ENCODE peak calls at places on chromosomes 11 and 22, in seven cellular contexts. One of them, this sample, is unnamed.

GRCh38 chr11:107859459-107860239 is 1.1 kb upstream of the SLC35F2 start:
- DNase-seq in CD4-positive, alpha-beta memory T cell: peak
- DNase-seq in GM23248: peak
- DNase-seq in prostate gland: peak
- DNase-seq in GM12865: peak
- DNase-seq in pancreas: peak
- DNase-seq in dorsolateral prefrontal cortex: no peak
- DNase-seq in this sample: no peak

GRCh38 chr22:31247726-31248125 is 35.6 kb downstream of the LIMK2 start:
- DNase-seq in CD4-positive, alpha-beta memory T cell: no peak
- DNase-seq in dorsolateral prefrontal cortex: no peak
- DNase-seq in GM23248: no peak
- DNase-seq in GM12865: no peak
- DNase-seq in pancreas: no peak
- DNase-seq in prostate gland: no peak
- DNase-seq in this sample: no peak

GRCh38 chr22:32590556-32590955 is 115.9 kb downstream of the FBXO7 start:
- DNase-seq in prostate gland: no peak
- DNase-seq in pancreas: no peak
- DNase-seq in GM23248: peak
- DNase-seq in CD4-positive, alpha-beta memory T cell: no peak
- DNase-seq in GM12865: no peak
- DNase-seq in dorsolateral prefrontal cortex: no peak
- DNase-seq in this sample: peak

GRCh38 chr11:70806461-70807194 is 408.3 kb downstream of the CTTN start:
- DNase-seq in dorsolateral prefrontal cortex: no peak
- DNase-seq in GM23248: no peak
- DNase-seq in CD4-positive, alpha-beta memory T cell: no peak
- DNase-seq in prostate gland: no peak
- DNase-seq in pancreas: peak
- DNase-seq in GM12865: no peak
- DNase-seq in this sample: no peak

GRCh38 chr11:46333129-46333947 is 13.9 kb upstream of the DGKZ start:
- DNase-seq in prostate gland: no peak
- DNase-seq in pancreas: no peak
- DNase-seq in GM23248: peak
- DNase-seq in dorsolateral prefrontal cortex: no peak
- DNase-seq in GM12865: no peak
- DNase-seq in CD4-positive, alpha-beta memory T cell: peak
- DNase-seq in this sample: no peak

GRCh38 chr11:8807544-8808225 is 103.3 kb upstream of the AKIP1 start:
- DNase-seq in pancreas: no peak
- DNase-seq in GM23248: peak
- DNase-seq in CD4-positive, alpha-beta memory T cell: no peak
- DNase-seq in prostate gland: no peak
- DNase-seq in GM12865: no peak
- DNase-seq in dorsolateral prefrontal cortex: no peak
- DNase-seq in this sample: peak

GRCh38 chr11:68200639-68201038 is 12.5 kb downstream of the KMT5B start:
- DNase-seq in pancreas: no peak
- DNase-seq in GM12865: no peak
- DNase-seq in CD4-positive, alpha-beta memory T cell: no peak
- DNase-seq in GM23248: peak
- DNase-seq in dorsolateral prefrontal cortex: no peak
- DNase-seq in prostate gland: no peak
- DNase-seq in this sample: peak

GRCh38 chr22:37669586-37669985 is 5.8 kb upstream of the LGALS1 start:
- DNase-seq in pancreas: no peak
- DNase-seq in GM23248: peak
- DNase-seq in prostate gland: no peak
- DNase-seq in GM12865: no peak
- DNase-seq in CD4-positive, alpha-beta memory T cell: no peak
- DNase-seq in dorsolateral prefrontal cortex: no peak
- DNase-seq in this sample: no peak

GRCh38 chr11:121525376-121525775 is 72.6 kb upstream of the SORL1-AS1 start:
- DNase-seq in prostate gland: no peak
- DNase-seq in GM12865: no peak
- DNase-seq in dorsolateral prefrontal cortex: no peak
- DNase-seq in CD4-positive, alpha-beta memory T cell: no peak
- DNase-seq in pancreas: no peak
- DNase-seq in GM23248: no peak
- DNase-seq in this sample: no peak

GRCh38 chr22:30205281-30206115 is 41.1 kb downstream of the LIF start:
- DNase-seq in prostate gland: no peak
- DNase-seq in GM12865: no peak
- DNase-seq in GM23248: peak
- DNase-seq in CD4-positive, alpha-beta memory T cell: no peak
- DNase-seq in dorsolateral prefrontal cortex: no peak
- DNase-seq in pancreas: no peak
- DNase-seq in this sample: peak

GRCh38 chr22:43848366-43849171 is 13.7 kb downstream of the SULT4A1 start:
- DNase-seq in prostate gland: no peak
- DNase-seq in pancreas: no peak
- DNase-seq in GM23248: peak
- DNase-seq in dorsolateral prefrontal cortex: peak
- DNase-seq in CD4-positive, alpha-beta memory T cell: no peak
- DNase-seq in GM12865: peak
- DNase-seq in this sample: peak

GRCh38 chr11:122209619-122210377 is 93.8 kb upstream of the BLID start:
- DNase-seq in prostate gland: no peak
- DNase-seq in GM12865: no peak
- DNase-seq in dorsolateral prefrontal cortex: no peak
- DNase-seq in GM23248: peak
- DNase-seq in CD4-positive, alpha-beta memory T cell: no peak
- DNase-seq in pancreas: no peak
- DNase-seq in this sample: peak

GRCh38 chr22:16800358-16800757 is 24.9 kb downstream of the XKR3 start:
- DNase-seq in GM23248: no peak
- DNase-seq in pancreas: no peak
- DNase-seq in GM12865: no peak
- DNase-seq in prostate gland: no peak
- DNase-seq in dorsolateral prefrontal cortex: no peak
- DNase-seq in CD4-positive, alpha-beta memory T cell: no peak
- DNase-seq in this sample: no peak

GRCh38 chr11:62599909-62600308 is 1.8 kb downstream of the MTA2 start:
- DNase-seq in pancreas: no peak
- DNase-seq in CD4-positive, alpha-beta memory T cell: no peak
- DNase-seq in prostate gland: peak
- DNase-seq in dorsolateral prefrontal cortex: no peak
- DNase-seq in GM12865: peak
- DNase-seq in GM23248: no peak
- DNase-seq in this sample: no peak

GRCh38 chr22:26330971-26331625 is 98.0 kb upstream of the ASPHD2 start:
- DNase-seq in prostate gland: peak
- DNase-seq in GM12865: peak
- DNase-seq in dorsolateral prefrontal cortex: peak
- DNase-seq in CD4-positive, alpha-beta memory T cell: peak
- DNase-seq in pancreas: no peak
- DNase-seq in GM23248: peak
- DNase-seq in this sample: peak

GRCh38 chr11:70568504-70569172 is 170.3 kb downstream of the CTTN start:
- DNase-seq in GM23248: peak
- DNase-seq in prostate gland: peak
- DNase-seq in GM12865: no peak
- DNase-seq in dorsolateral prefrontal cortex: peak
- DNase-seq in pancreas: no peak
- DNase-seq in CD4-positive, alpha-beta memory T cell: no peak
- DNase-seq in this sample: peak

GRCh38 chr11:100719809-100720221 is 32.7 kb downstream of the ARHGAP42 start:
- DNase-seq in prostate gland: peak
- DNase-seq in GM23248: peak
- DNase-seq in pancreas: no peak
- DNase-seq in dorsolateral prefrontal cortex: no peak
- DNase-seq in GM12865: no peak
- DNase-seq in CD4-positive, alpha-beta memory T cell: no peak
- DNase-seq in this sample: peak
- H3K4me3 ChIP-seq in prostate gland: no peak
- H3K4me3 ChIP-seq in GM23248: no peak
- H3K4me3 ChIP-seq in pancreas: no peak
- H3K4me3 ChIP-seq in dorsolateral prefrontal cortex: no peak
- H3K4me3 ChIP-seq in GM12865: no peak
- H3K4me3 ChIP-seq in CD4-positive, alpha-beta memory T cell: no peak
- H3K4me3 ChIP-seq in this sample: no peak

GRCh38 chr11:124738713-124739478 is 846 bp upstream of the NRGN start:
- DNase-seq in GM12865: no peak
- DNase-seq in prostate gland: no peak
- DNase-seq in dorsolateral prefrontal cortex: no peak
- DNase-seq in CD4-positive, alpha-beta memory T cell: peak
- DNase-seq in GM23248: no peak
- DNase-seq in pancreas: no peak
- DNase-seq in this sample: no peak
- H3K4me3 ChIP-seq in GM12865: no peak
- H3K4me3 ChIP-seq in prostate gland: no peak
- H3K4me3 ChIP-seq in dorsolateral prefrontal cortex: peak
- H3K4me3 ChIP-seq in CD4-positive, alpha-beta memory T cell: no peak
- H3K4me3 ChIP-seq in GM23248: peak
- H3K4me3 ChIP-seq in pancreas: peak
- H3K4me3 ChIP-seq in this sample: peak

GRCh38 chr11:2513441-2513840 is 68.6 kb downstream of the KCNQ1 start:
- DNase-seq in GM12865: no peak
- DNase-seq in CD4-positive, alpha-beta memory T cell: no peak
- DNase-seq in GM23248: no peak
- DNase-seq in dorsolateral prefrontal cortex: no peak
- DNase-seq in pancreas: peak
- DNase-seq in prostate gland: no peak
- DNase-seq in this sample: no peak
- H3K4me3 ChIP-seq in GM12865: no peak
- H3K4me3 ChIP-seq in CD4-positive, alpha-beta memory T cell: no peak
- H3K4me3 ChIP-seq in GM23248: no peak
- H3K4me3 ChIP-seq in dorsolateral prefrontal cortex: no peak
- H3K4me3 ChIP-seq in pancreas: no peak
- H3K4me3 ChIP-seq in prostate gland: no peak
- H3K4me3 ChIP-seq in this sample: no peak

DNA sequence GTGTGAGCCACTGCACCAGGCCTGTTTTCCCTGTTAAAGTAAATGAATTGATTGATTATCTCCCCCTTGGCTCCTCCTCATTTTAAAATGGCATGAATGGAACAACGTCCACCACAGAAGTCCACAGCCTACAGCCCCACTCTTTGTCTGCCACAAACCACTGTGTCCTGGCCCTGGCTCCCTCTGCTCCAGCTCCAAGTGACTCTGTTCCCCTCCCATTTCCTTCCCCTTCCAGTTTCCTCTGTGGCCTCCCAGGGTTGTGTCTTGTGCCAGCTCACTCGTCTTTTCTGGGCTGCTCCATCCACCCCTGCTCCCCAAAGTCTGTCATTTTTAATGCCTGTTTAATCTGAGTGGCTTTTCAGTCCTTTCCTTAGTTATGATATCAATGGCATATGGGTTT is 52.4 kb upstream of the CD5 start:
- DNase-seq in GM12865: no peak
- DNase-seq in CD4-positive, alpha-beta memory T cell: no peak
- DNase-seq in dorsolateral prefrontal cortex: no peak
- DNase-seq in GM23248: no peak
- DNase-seq in prostate gland: no peak
- DNase-seq in pancreas: no peak
- DNase-seq in this sample: no peak
- H3K4me3 ChIP-seq in GM12865: no peak
- H3K4me3 ChIP-seq in CD4-positive, alpha-beta memory T cell: no peak
- H3K4me3 ChIP-seq in dorsolateral prefrontal cortex: no peak
- H3K4me3 ChIP-seq in GM23248: no peak
- H3K4me3 ChIP-seq in prostate gland: no peak
- H3K4me3 ChIP-seq in pancreas: no peak
- H3K4me3 ChIP-seq in this sample: no peak

DNA sequence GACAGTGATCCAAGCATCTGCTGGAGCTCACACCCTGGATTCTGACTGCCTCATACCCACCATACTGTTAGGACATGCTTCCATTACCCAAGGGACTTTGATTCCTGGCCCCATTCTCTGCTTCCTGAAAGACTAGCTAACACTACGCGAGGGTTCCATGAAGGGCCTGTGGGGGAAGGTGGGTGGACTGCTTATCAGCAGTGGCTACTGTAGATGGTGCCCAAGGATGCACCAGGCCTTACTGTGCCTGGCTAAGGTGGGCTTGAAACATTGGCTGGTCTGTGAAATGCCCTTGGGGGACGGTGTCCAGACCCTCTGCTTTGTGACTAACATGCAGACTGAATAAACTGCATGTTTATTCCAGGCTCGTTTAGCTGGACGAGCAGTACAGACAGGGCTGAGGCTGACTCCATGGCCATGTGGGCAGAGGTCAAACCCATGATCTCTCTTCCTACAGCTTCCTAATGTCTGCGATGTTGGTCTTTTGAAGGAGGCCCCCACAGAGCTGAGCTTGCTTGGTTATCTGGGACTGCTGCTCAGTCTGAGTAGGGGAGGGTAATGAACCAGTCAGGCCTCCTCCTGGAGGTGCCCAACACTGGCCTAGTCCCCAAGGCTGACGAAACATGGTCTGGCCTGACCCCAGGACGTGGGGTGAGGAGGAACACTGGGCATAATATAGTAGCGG is 48.3 kb upstream of the PHOX2A start:
- DNase-seq in CD4-positive, alpha-beta memory T cell: no peak
- DNase-seq in dorsolateral prefrontal cortex: no peak
- DNase-seq in GM23248: no peak
- DNase-seq in GM12865: no peak
- DNase-seq in prostate gland: no peak
- DNase-seq in pancreas: no peak
- DNase-seq in this sample: no peak
- H3K4me3 ChIP-seq in CD4-positive, alpha-beta memory T cell: no peak
- H3K4me3 ChIP-seq in dorsolateral prefrontal cortex: no peak
- H3K4me3 ChIP-seq in GM23248: no peak
- H3K4me3 ChIP-seq in GM12865: no peak
- H3K4me3 ChIP-seq in prostate gland: no peak
- H3K4me3 ChIP-seq in pancreas: no peak
- H3K4me3 ChIP-seq in this sample: no peak

GRCh38 chr11:64206457-64207246 is at the start of gene FERMT3:
- DNase-seq in GM12865: peak
- DNase-seq in GM23248: no peak
- DNase-seq in pancreas: no peak
- DNase-seq in prostate gland: no peak
- DNase-seq in dorsolateral prefrontal cortex: no peak
- DNase-seq in CD4-positive, alpha-beta memory T cell: peak
- DNase-seq in this sample: no peak
- H3K4me3 ChIP-seq in GM12865: peak
- H3K4me3 ChIP-seq in GM23248: peak
- H3K4me3 ChIP-seq in pancreas: peak
- H3K4me3 ChIP-seq in prostate gland: peak
- H3K4me3 ChIP-seq in dorsolateral prefrontal cortex: peak
- H3K4me3 ChIP-seq in CD4-positive, alpha-beta memory T cell: peak
- H3K4me3 ChIP-seq in this sample: no peak

GRCh38 chr11:23543651-23544216 is 683.5 kb upstream of the CCDC179 start:
- DNase-seq in GM23248: no peak
- DNase-seq in GM12865: no peak
- DNase-seq in prostate gland: no peak
- DNase-seq in dorsolateral prefrontal cortex: no peak
- DNase-seq in CD4-positive, alpha-beta memory T cell: no peak
- DNase-seq in pancreas: no peak
- DNase-seq in this sample: no peak

GRCh38 chr11:23540101-23540561 is 679.9 kb upstream of the CCDC179 start:
- DNase-seq in dorsolateral prefrontal cortex: no peak
- DNase-seq in prostate gland: no peak
- DNase-seq in CD4-positive, alpha-beta memory T cell: no peak
- DNase-seq in GM23248: peak
- DNase-seq in pancreas: no peak
- DNase-seq in GM12865: peak
- DNase-seq in this sample: peak

GRCh38 chr11:23539556-23539955 is 679.3 kb upstream of the CCDC179 start:
- DNase-seq in CD4-positive, alpha-beta memory T cell: no peak
- DNase-seq in GM12865: no peak
- DNase-seq in pancreas: no peak
- DNase-seq in GM23248: peak
- DNase-seq in prostate gland: no peak
- DNase-seq in dorsolateral prefrontal cortex: no peak
- DNase-seq in this sample: peak

GRCh38 chr11:23542171-23542570 is 681.9 kb upstream of the CCDC179 start:
- DNase-seq in CD4-positive, alpha-beta memory T cell: no peak
- DNase-seq in dorsolateral prefrontal cortex: no peak
- DNase-seq in GM12865: no peak
- DNase-seq in pancreas: no peak
- DNase-seq in GM23248: no peak
- DNase-seq in prostate gland: no peak
- DNase-seq in this sample: no peak

GRCh38 chr11:23542816-23543215 is 682.5 kb upstream of the CCDC179 start:
- DNase-seq in GM12865: no peak
- DNase-seq in CD4-positive, alpha-beta memory T cell: no peak
- DNase-seq in GM23248: no peak
- DNase-seq in prostate gland: no peak
- DNase-seq in pancreas: no peak
- DNase-seq in dorsolateral prefrontal cortex: no peak
- DNase-seq in this sample: no peak
- H3K4me3 ChIP-seq in GM12865: no peak
- H3K4me3 ChIP-seq in CD4-positive, alpha-beta memory T cell: no peak
- H3K4me3 ChIP-seq in GM23248: no peak
- H3K4me3 ChIP-seq in prostate gland: no peak
- H3K4me3 ChIP-seq in pancreas: no peak
- H3K4me3 ChIP-seq in dorsolateral prefrontal cortex: no peak
- H3K4me3 ChIP-seq in this sample: no peak

This sample was measured in astrocyte of the spinal cord.